ENCODE peak calls at places on chromosomes 2 and 18, in four cellular contexts. R is pons, N is epithelial cell of prostate, H is NCI-H774. A is an unnamed sample.

GRCh38 chr2:30159766-30160165 is 13.0 kb downstream of the YPEL5 start:
- DNase-seq in R (no peak), N (no peak), H (no peak), A (no peak)

GRCh38 chr2:236505071-236505470 is 64.6 kb upstream of the ACKR3 start:
- DNase-seq in R (no peak), N (no peak), H (no peak), A (no peak)

GRCh38 chr2:230661072-230661957 is 51.3 kb upstream of the CAB39 start:
- DNase-seq in R (no peak), N (no peak), H (no peak), A (no peak)

GRCh38 chr2:201420442-201421113 is 30.7 kb downstream of the TRAK2 start:
- DNase-seq in R (no peak), N (peak), H (no peak), A (no peak)

GRCh38 chr2:159497857-159498256 is 118.5 kb downstream of the BAZ2B start:
- DNase-seq in R (no peak), N (peak), H (peak), A (no peak)

GRCh38 chr2:206164261-206164862 is 4.7 kb downstream of the EEF1B2 start:
- DNase-seq in R (peak), N (no peak), H (peak), A (peak)

GRCh38 chr2:64348386-64349142 is 105.4 kb upstream of the LGALSL start:
- DNase-seq in R (no peak), N (no peak), H (no peak), A (no peak)

GRCh38 chr2:188852752-188853151 is 121.4 kb upstream of the COL3A1 start:
- DNase-seq in R (no peak), N (no peak), H (no peak), A (no peak)

GRCh38 chr2:207251573-207252192 is 85.9 kb upstream of the KLF7 start:
- DNase-seq in R (no peak), N (no peak), H (no peak), A (no peak)

GRCh38 chr2:126855606-126856005 is 43.1 kb upstream of the TEX51 start:
- DNase-seq in R (no peak), N (no peak), H (no peak), A (no peak)

GRCh38 chr18:8368490-8369217 is 240.6 kb upstream of the RAB12 start:
- DNase-seq in R (no peak), N (no peak), H (no peak), A (no peak)

GRCh38 chr2:155663265-155663664 is 669.3 kb downstream of the NR4A2 start:
- DNase-seq in R (no peak), N (no peak), H (no peak), A (no peak)

A was measured in NCI-H345.